ENCODE peak calls at places on chromosomes 1 and 21, in four cellular contexts. Q is effector memory CD4-positive, alpha-beta T cell; E is cardiac muscle cell; O is GM23248. I is an unnamed sample.
A peak's percentile ranks its signal among the peaks of the same experiment; 100 is the strongest.

GRCh38 chr21:36134820-36135390 is at the start of gene CBR3:
- DNase-seq in O (peak; percentile 81), Q (no peak), E (no peak), I (peak; percentile 34)

GRCh38 chr21:10272216-10272615 is 249.2 kb upstream of the TPTE start:
- DNase-seq in E (no peak), Q (no peak), O (peak; percentile 5), I (no peak)

GRCh38 chr1:203913045-203913444 is 51.6 kb downstream of the SNRPE start:
- DNase-seq in Q (no peak), E (no peak), O (no peak), I (no peak)

GRCh38 chr1:212566522-212567479 is 41.8 kb upstream of the ATF3 start:
- DNase-seq in E (no peak), O (peak; percentile 88), Q (no peak), I (peak; percentile 29)

GRCh38 chr1:222893255-222893654 is 78.4 kb downstream of the DISP1 start:
- DNase-seq in Q (no peak), O (no peak), E (no peak), I (no peak)

GRCh38 chr1:229863651-229864545 is 203.1 kb upstream of the GALNT2 start:
- DNase-seq in E (peak; percentile 37), Q (no peak), O (no peak), I (no peak)

GRCh38 chr1:112673589-112674439 is 645 bp upstream of the MOV10 start:
- DNase-seq in O (peak; percentile 82), Q (no peak), E (peak; percentile 38), I (peak; percentile 19)

GRCh38 chr1:80540149-80540548 is 1260.6 kb upstream of the ADGRL2 start:
- DNase-seq in Q (no peak), E (no peak), O (no peak), I (no peak)

GRCh38 chr21:32278068-32278467 is 781 bp downstream of the MIS18A start:
- DNase-seq in Q (no peak), O (peak; percentile 51), E (peak; percentile 12), I (no peak)

GRCh38 chr1:173276922-173277800 is 70.0 kb upstream of the TNFSF4 start:
- DNase-seq in O (no peak), Q (no peak), E (no peak), I (no peak)

GRCh38 chr21:36791695-36792451 is 93.0 kb downstream of the SIM2 start:
- DNase-seq in O (no peak), E (peak; percentile 25), Q (no peak), I (no peak)

GRCh38 chr1:110485725-110486124 is 33.2 kb downstream of the KCNA10 start:
- DNase-seq in O (no peak), E (peak; percentile 33), Q (no peak), I (no peak)

GRCh38 chr1:23152966-23153684 is 15.5 kb downstream of the LUZP1 start:
- DNase-seq in E (no peak), O (no peak), Q (no peak), I (no peak)

GRCh38 chr1:47703161-47703825 is 265.4 kb downstream of the FOXD2 start:
- DNase-seq in Q (no peak), O (peak; percentile 36), E (no peak), I (no peak)

GRCh38 chr21:41611966-41612606 is 104.1 kb upstream of the TMPRSS2 start:
- DNase-seq in E (no peak), Q (no peak), O (peak; percentile 43), I (no peak)

GRCh38 chr1:107677674-107678073 is 287.3 kb downstream of the VAV3 start:
- DNase-seq in E (no peak), Q (no peak), O (no peak), I (no peak)

GRCh38 chr1:228279011-228279721 is 71.3 kb downstream of the OBSCN start:
- DNase-seq in Q (no peak), O (no peak), E (no peak), I (peak; percentile 4)

GRCh38 chr1:29124366-29125236 is 898 bp upstream of the TMEM200B start:
- DNase-seq in E (peak; percentile 93), Q (peak; percentile 14), O (peak; percentile 90), I (peak; percentile 71)

GRCh38 chr1:43653339-43653738 is 3.4 kb downstream of the KDM4A start:
- DNase-seq in E (no peak), O (peak; percentile 77), Q (no peak), I (no peak)

GRCh38 chr1:154418062-154418897 is 13.1 kb downstream of the IL6R start:
- DNase-seq in E (no peak), O (no peak), Q (peak; percentile 34), I (no peak)

GRCh38 chr1:29202053-29202452 is 20.4 kb upstream of the SRSF4 start:
- DNase-seq in Q (no peak), O (peak; percentile 7), E (no peak), I (no peak)

GRCh38 chr1:206040328-206040727 is 12.6 kb upstream of the RHEX start:
- DNase-seq in O (no peak), Q (no peak), E (no peak), I (no peak)

GRCh38 chr1:44315521-44315920 is 39.5 kb downstream of the ERI3 start:
- DNase-seq in Q (no peak), O (no peak), E (no peak), I (no peak)

GRCh38 chr1:203069028-203069804 is 16.6 kb downstream of the MYOG start:
- DNase-seq in Q (no peak), E (peak; percentile 73), O (peak; percentile 17), I (no peak)

GRCh38 chr1:151790940-151791651 is 796 bp upstream of the TDRKH start:
- DNase-seq in E (peak; percentile 40), O (peak; percentile 43), Q (peak; percentile 11), I (no peak)

GRCh38 chr21:36059823-36060158 is 535 bp downstream of the SETD4 start:
- DNase-seq in E (peak; percentile 76), O (peak; percentile 79), Q (no peak), I (no peak)

GRCh38 chr1:227411066-227411465 is 92.8 kb upstream of the CDC42BPA start:
- DNase-seq in Q (no peak), E (no peak), O (peak; percentile 44), I (no peak)

GRCh38 chr21:45085700-45086099 is 11.3 kb downstream of the ADARB1 start:
- DNase-seq in O (no peak), Q (no peak), E (no peak), I (no peak)

GRCh38 chr1:185998391-185998790 is 264.2 kb downstream of the HMCN1 start:
- DNase-seq in E (no peak), O (no peak), Q (no peak), I (no peak)

GRCh38 chr1:204178487-204179281 is 12.5 kb upstream of the REN start:
- DNase-seq in E (no peak), Q (no peak), O (no peak), I (no peak)

GRCh38 chr1:2946291-2946690 is 75.0 kb upstream of the ACTRT2 start:
- DNase-seq in E (no peak), O (no peak), Q (no peak), I (no peak)

GRCh38 chr21:36350282-36350910 is 30.4 kb downstream of the MORC3 start:
- DNase-seq in Q (no peak), O (peak; percentile 69), E (no peak), I (no peak)

GRCh38 chr1:203744008-203744972 is 20.7 kb upstream of the LAX1 start:
- DNase-seq in E (no peak), O (peak; percentile 47), Q (peak; percentile 18), I (peak; percentile 52)

GRCh38 chr1:193538690-193539089 is 352.3 kb upstream of the B3GALT2 start:
- DNase-seq in O (no peak), Q (no peak), E (no peak), I (no peak)

GRCh38 chr1:193537266-193538003 is 351.0 kb upstream of the B3GALT2 start:
- DNase-seq in O (no peak), Q (peak; percentile 24), E (no peak), I (peak; percentile 37)

GRCh38 chr1:193538004-193538355 is 351.6 kb upstream of the B3GALT2 start:
- DNase-seq in O (no peak), Q (no peak), E (no peak), I (no peak)

GRCh38 chr1:193533883-193534282 is 347.5 kb upstream of the B3GALT2 start:
- DNase-seq in O (no peak), E (no peak), Q (no peak), I (no peak)
- H3K4me3 ChIP-seq in O (no peak overlapping the region), E (no peak overlapping the region), Q (no peak overlapping the region), I (no peak overlapping the region)

DNA sequence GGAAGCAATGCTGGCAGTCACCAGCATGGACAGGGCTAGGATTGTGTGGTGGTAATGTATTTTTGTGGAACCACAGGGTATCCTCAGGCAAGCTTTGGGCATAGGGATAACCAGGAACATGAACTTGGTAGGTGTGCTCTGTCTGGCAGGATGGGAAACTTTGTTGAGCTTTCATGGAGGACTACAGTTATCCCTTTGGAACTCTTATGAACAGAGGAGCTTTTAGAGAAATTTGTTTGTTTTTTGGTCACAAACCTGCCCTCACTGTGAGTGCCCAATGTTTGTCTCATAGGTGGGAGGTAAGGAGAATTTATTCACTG is 54.4 kb downstream of the MACF1 start:
- DNase-seq in Q (no peak), E (no peak), O (no peak), I (no peak)
- H3K4me1 ChIP-seq in Q (peaks cover 11% of the 10 kb centered on the region), E (peaks cover 16% of the 10 kb centered on the region), O (peaks cover 11% of the 10 kb centered on the region), I (peaks cover 17% of the 10 kb centered on the region)

DNA sequence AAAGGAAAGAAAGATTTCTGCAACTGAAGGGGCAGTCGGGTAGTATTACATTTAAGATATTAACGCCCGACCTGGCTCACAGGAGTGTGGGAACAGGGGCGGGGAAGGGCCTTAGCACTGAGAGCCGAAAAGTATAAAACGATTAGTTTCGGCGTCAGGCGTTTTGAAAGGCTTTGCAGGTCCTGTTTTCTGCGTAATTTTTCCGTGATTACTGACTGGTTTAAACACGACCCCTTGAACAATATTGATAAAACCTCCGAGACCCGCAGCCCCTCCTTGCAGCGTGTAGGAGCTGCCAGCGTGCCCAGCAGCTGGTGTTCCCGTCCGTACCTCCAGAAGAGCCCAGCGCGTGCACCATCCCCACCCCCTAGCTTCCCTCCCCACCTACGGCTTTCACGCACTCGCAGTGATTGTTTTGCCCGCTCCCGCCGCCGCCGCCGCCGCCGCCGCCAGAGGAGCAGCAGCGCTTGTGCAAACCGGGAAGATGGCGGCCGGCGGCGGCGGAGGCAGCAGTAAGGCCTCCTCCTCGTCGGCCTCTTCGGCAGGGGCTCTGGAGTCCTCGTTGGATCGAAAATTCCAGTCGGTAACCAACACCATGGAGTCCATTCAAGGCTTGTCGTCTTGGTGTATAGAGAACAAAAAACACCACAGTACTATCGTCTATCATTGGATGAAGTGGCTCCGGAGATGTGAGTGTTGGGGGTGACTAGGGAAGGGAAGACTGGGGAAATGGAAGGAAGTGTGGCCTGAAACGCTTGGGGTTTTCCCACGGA is 470 bp downstream of the RPRD2 start:
- DNase-seq in O (peak; percentile 90), Q (peak; percentile 76), E (peak; percentile 88), I (peak; percentile 86)
- H3K36me3 ChIP-seq in O (no peaks in the 10 kb centered on the region), Q (no peaks in the 10 kb centered on the region), E (no peaks in the 10 kb centered on the region), I (no peaks in the 10 kb centered on the region)

GRCh38 chr1:231691618-231692259 is 65.1 kb downstream of the DISC1 start:
- DNase-seq in E (peak; percentile 43), O (no peak), Q (no peak), I (no peak)

GRCh38 chr1:231695439-231696255 is 69.1 kb downstream of the DISC1 start:
- DNase-seq in E (peak; percentile 31), O (no peak), Q (no peak), I (no peak)

GRCh38 chr1:231693361-231694080 is 66.9 kb downstream of the DISC1 start:
- DNase-seq in E (no peak), O (no peak), Q (no peak), I (no peak)

GRCh38 chr1:231694465-231695077 is 68.0 kb downstream of the DISC1 start:
- DNase-seq in E (no peak), O (no peak), Q (no peak), I (no peak)

DNA sequence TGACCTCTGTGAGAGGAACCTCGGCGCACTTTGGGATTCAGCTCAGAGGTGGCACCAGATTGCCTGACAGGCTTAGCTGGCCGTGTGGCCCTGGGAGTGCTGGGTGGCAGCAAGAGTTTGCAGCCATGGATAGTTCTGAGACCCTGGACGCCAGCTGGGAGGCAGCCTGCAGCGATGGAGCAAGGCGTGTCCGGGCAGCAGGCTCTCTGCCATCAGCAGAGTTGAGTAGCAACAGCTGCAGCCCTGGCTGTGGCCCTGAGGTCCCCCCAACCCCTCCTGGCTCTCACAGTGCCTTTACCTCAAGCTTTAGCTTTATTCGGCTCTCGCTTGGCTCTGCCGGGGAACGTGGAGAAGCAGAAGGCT is 67.5 kb downstream of the DISC1 start:
- DNase-seq in E (no peak), Q (no peak), O (no peak), I (no peak)
- H3K4me3 ChIP-seq in E (no peak overlapping the region), Q (no peak overlapping the region), O (no peak overlapping the region), I (no peak overlapping the region)